ENCODE peak calls at places on chromosomes 4 and X, in nine cellular contexts. O is iris pigment epithelial cell; M is astrocyte of the spinal cord; Z is stimulated activated CD8-positive, alpha-beta memory T cell treated with anti-CD3 and anti-CD28 coated beads, Interleukin-15, amount 100 ng/mL, for 48 hours; B is M059J; X is NCI-H2029 treated with DMSO at 0.1 percent for 48 hours; K is stimulated activated naive CD8-positive, alpha-beta T cell treated with anti-CD3 and anti-CD28 coated beads, Interleukin-15, Interleukin-2, amounts not matched to agents 100 U/mL and 50 U/mL, for 24 hours; I is BJ; V is SW 1271. D is an unnamed sample.

GRCh38 chr4:158822348-158822747 is 53.5 kb downstream of the FNIP2 start:
- DNase-seq in Z (no peak), V (no peak), B (no peak), X (no peak), O (no peak), K (no peak), M (no peak), I (no peak), D (no peak)

GRCh38 chrX:72569786-72570185 is 2.9 kb downstream of the HDAC8 start:
- DNase-seq in B (peak; percentile 90), V (no peak), Z (peak; percentile 7), K (no peak), I (no peak), O (peak; percentile 92), X (no peak), M (peak; percentile 85), D (peak; percentile 70)

GRCh38 chr4:2843909-2844584 is 403 bp downstream of the ADD1 start:
- DNase-seq in V (no peak), Z (no peak), O (no peak), X (no peak), I (no peak), M (peak; percentile 36), K (no peak), B (peak; percentile 48), D (peak; percentile 34)

GRCh38 chr4:181959121-181959520 is 284.1 kb upstream of the TENM3 start:
- DNase-seq in V (peak; percentile 30), I (no peak), O (peak; percentile 92), B (peak; percentile 87), X (no peak), Z (no peak), M (peak; percentile 83), K (no peak), D (peak; percentile 89)

GRCh38 chr4:113835005-113835404 is 73.5 kb upstream of the CAMK2D start:
- DNase-seq in B (peak; percentile 45), X (no peak), M (peak; percentile 68), Z (no peak), K (no peak), O (peak; percentile 85), I (no peak), V (no peak), D (peak; percentile 40)

GRCh38 chrX:45794323-45794994 is 593.8 kb upstream of the DIPK2B start:
- DNase-seq in B (peak; percentile 70), Z (no peak), I (no peak), O (no peak), V (no peak), M (no peak), K (no peak), X (no peak), D (no peak)

GRCh38 chr4:99402765-99403164 is 32.4 kb downstream of the ADH7 start:
- DNase-seq in X (no peak), B (no peak), O (no peak), V (no peak), Z (no peak), M (no peak), K (no peak), I (no peak), D (no peak)

GRCh38 chrX:36867143-36867542 is 141.0 kb upstream of the FAM47C start:
- DNase-seq in M (peak; percentile 20), V (no peak), X (no peak), B (peak; percentile 24), K (no peak), Z (no peak), I (no peak), O (peak; percentile 10), D (peak; percentile 31)

GRCh38 chr4:26570596-26570995 is 13.3 kb upstream of the TBC1D19 start:
- DNase-seq in I (no peak), M (no peak), Z (no peak), K (no peak), B (peak; percentile 25), V (no peak), O (no peak), X (no peak), D (peak; percentile 69)

GRCh38 chr4:98546910-98547544 is 111.4 kb downstream of the TSPAN5 start:
- DNase-seq in M (peak; percentile 65), B (peak; percentile 34), V (no peak), Z (no peak), K (no peak), O (peak; percentile 68), I (no peak), X (no peak), D (no peak)

GRCh38 chr4:156803056-156803455 is 168.5 kb downstream of the PDGFC start:
- DNase-seq in X (no peak), B (no peak), O (peak; percentile 61), Z (no peak), I (no peak), K (no peak), M (no peak), V (no peak), D (peak; percentile 37)

GRCh38 chrX:129694805-129695204 is 40.0 kb upstream of the APLN start:
- DNase-seq in V (no peak), M (no peak), X (no peak), I (no peak), B (no peak), K (no peak), O (no peak), Z (no peak), D (no peak)

GRCh38 chr4:168666531-168666930 is 169.7 kb downstream of the PALLD start:
- DNase-seq in I (peak; percentile 21), Z (no peak), X (no peak), M (peak; percentile 77), B (peak; percentile 85), O (peak; percentile 75), V (no peak), K (no peak), D (peak; percentile 70)

GRCh38 chr4:39529534-39529933 is 2.3 kb upstream of the UGDH start:
- DNase-seq in M (no peak), K (no peak), V (no peak), B (no peak), O (no peak), Z (no peak), I (no peak), X (no peak), D (no peak)

GRCh38 chr4:174012135-174012923 is 271.1 kb downstream of the FBXO8 start:
- DNase-seq in X (no peak), K (no peak), V (no peak), Z (no peak), M (no peak), B (peak; percentile 14), I (no peak), O (no peak), D (peak; percentile 17)

GRCh38 chrX:27968891-27969290 is 12.4 kb downstream of the DCAF8L1 start:
- DNase-seq in V (no peak), Z (no peak), O (no peak), I (no peak), B (no peak), X (no peak), K (no peak), M (no peak), D (no peak)

GRCh38 chrX:39973810-39974209 is 123.9 kb downstream of the BCOR start:
- DNase-seq in Z (no peak), I (no peak), X (no peak), B (no peak), K (no peak), V (no peak), M (no peak), O (no peak), D (no peak)

D was measured in LHCN-M2.